ENCODE peak calls at places on chromosomes 11 and 22, in six cellular contexts. U is activated B cell treated with CpG ODN at 0.5 μM for 24 hours, A is nephron progenitor cell, K is cardiac muscle cell, L is fibroblast of pulmonary artery, Q is upper lobe of right lung. D is an unnamed sample.

GRCh38 chr11:2107941-2108630 is 31.1 kb downstream of the IGF2 start:
- DNase-seq in U (no peak), A (no peak), K (no peak), L (no peak), Q (no peak), D (no peak)

GRCh38 chr11:89381094-89381493 is 110.1 kb downstream of the NOX4 start:
- DNase-seq in U (no peak), A (no peak), K (no peak), L (peak; percentile 97), Q (no peak), D (no peak)

GRCh38 chr11:66906077-66906929 is 49.4 kb downstream of the LRFN4 start:
- DNase-seq in U (no peak), A (no peak), K (no peak), L (peak; percentile 29), Q (no peak), D (no peak)

GRCh38 chr22:24482586-24482985 is 12.5 kb upstream of the UPB1 start:
- DNase-seq in U (no peak), A (no peak), K (no peak), L (peak; percentile 78), Q (no peak), D (no peak)

GRCh38 chr11:616320-617220 is 820 bp upstream of the IRF7 start:
- DNase-seq in U (no peak), A (no peak), K (no peak), L (no peak), Q (no peak), D (no peak)

GRCh38 chr11:65864758-65865471 is 4.7 kb downstream of the MUS81 start:
- DNase-seq in U (no peak), A (no peak), K (no peak), L (no peak), Q (peak; percentile 56), D (no peak)

GRCh38 chr11:26599421-26599820 is 27.4 kb upstream of the MUC15 start:
- DNase-seq in U (no peak), A (no peak), K (no peak), L (peak; percentile 85), Q (no peak), D (no peak)

GRCh38 chr22:17612057-17612456 is 16.5 kb downstream of the ATP6V1E1 start:
- DNase-seq in U (no peak), A (no peak), K (no peak), L (no peak), Q (no peak), D (no peak)

GRCh38 chr22:36853407-36854099 is 7.3 kb upstream of the NCF4 start:
- DNase-seq in U (peak; percentile 78), A (peak; percentile 81), K (peak; percentile 51), L (peak; percentile 57), Q (peak; percentile 92), D (peak; percentile 94)

GRCh38 chr11:133501643-133502535 is 30.4 kb downstream of the OPCML start:
- DNase-seq in U (no peak), A (peak; percentile 33), K (no peak), L (no peak), Q (peak; percentile 72), D (no peak)

GRCh38 chr11:26704249-26704648 is 17.6 kb downstream of the SLC5A12 start:
- DNase-seq in U (no peak), A (no peak), K (no peak), L (no peak), Q (no peak), D (no peak)

GRCh38 chr22:42889290-42889689 is 32.2 kb upstream of the ARFGAP3 start:
- DNase-seq in U (no peak), A (no peak), K (no peak), L (no peak), Q (no peak), D (no peak)

GRCh38 chr11:128796275-128796674 is 70.8 kb downstream of the KCNJ1 start:
- DNase-seq in U (no peak), A (no peak), K (no peak), L (peak; percentile 44), Q (no peak), D (no peak)

GRCh38 chr11:134275534-134276395 is at the start of gene GLB1L3:
- DNase-seq in U (peak; percentile 30), A (peak; percentile 71), K (peak; percentile 39), L (no peak), Q (peak; percentile 71), D (peak; percentile 48)

GRCh38 chr11:32962016-32962415 is 53.7 kb upstream of the DEPDC7 start:
- DNase-seq in U (no peak), A (no peak), K (no peak), L (peak; percentile 18), Q (no peak), D (no peak)

GRCh38 chr11:16527525-16528246 is 171.3 kb upstream of the SOX6 start:
- DNase-seq in U (no peak), A (no peak), K (no peak), L (no peak), Q (no peak), D (no peak)

GRCh38 chr11:674406-674805 is 20.6 kb downstream of the DEAF1 start:
- DNase-seq in U (no peak), A (no peak), K (no peak), L (no peak), Q (no peak), D (no peak)

GRCh38 chr22:30216710-30217109 is 29.8 kb downstream of the LIF start:
- DNase-seq in U (no peak), A (no peak), K (no peak), L (no peak), Q (no peak), D (no peak)

GRCh38 chr11:75768112-75768908 is at the start of gene DGAT2:
- DNase-seq in U (peak; percentile 84), A (peak; percentile 84), K (peak; percentile 95), L (peak; percentile 60), Q (peak; percentile 91), D (peak; percentile 79)

GRCh38 chr11:112113539-112114457 is 27.1 kb downstream of the SDHD start:
- DNase-seq in U (no peak), A (peak; percentile 14), K (peak; percentile 76), L (peak; percentile 76), Q (no peak), D (no peak)

GRCh38 chr11:133605493-133605892 is 73.2 kb upstream of the OPCML start:
- DNase-seq in U (no peak), A (no peak), K (no peak), L (no peak), Q (no peak), D (no peak)

GRCh38 chr11:64331569-64332371 is 8.2 kb upstream of the CCDC88B start:
- DNase-seq in U (peak; percentile 52), A (no peak), K (peak; percentile 53), L (peak; percentile 85), Q (peak; percentile 95), D (peak; percentile 62)
- TF ChIP-seq CTCF in U (no peak), A (peak; percentile 13), K (peak; percentile 81), L (peak; percentile 77), Q (peak; percentile 57), D (peak; percentile 59)

GRCh38 chr11:69721745-69722144 is 17.9 kb upstream of the FGF19 start:
- DNase-seq in U (no peak), A (no peak), K (no peak), L (no peak), Q (no peak), D (no peak)
- TF ChIP-seq CTCF in U (no peak), A (no peak), K (peak; percentile 33), L (peak; percentile 3), Q (no peak), D (no peak)

DNA sequence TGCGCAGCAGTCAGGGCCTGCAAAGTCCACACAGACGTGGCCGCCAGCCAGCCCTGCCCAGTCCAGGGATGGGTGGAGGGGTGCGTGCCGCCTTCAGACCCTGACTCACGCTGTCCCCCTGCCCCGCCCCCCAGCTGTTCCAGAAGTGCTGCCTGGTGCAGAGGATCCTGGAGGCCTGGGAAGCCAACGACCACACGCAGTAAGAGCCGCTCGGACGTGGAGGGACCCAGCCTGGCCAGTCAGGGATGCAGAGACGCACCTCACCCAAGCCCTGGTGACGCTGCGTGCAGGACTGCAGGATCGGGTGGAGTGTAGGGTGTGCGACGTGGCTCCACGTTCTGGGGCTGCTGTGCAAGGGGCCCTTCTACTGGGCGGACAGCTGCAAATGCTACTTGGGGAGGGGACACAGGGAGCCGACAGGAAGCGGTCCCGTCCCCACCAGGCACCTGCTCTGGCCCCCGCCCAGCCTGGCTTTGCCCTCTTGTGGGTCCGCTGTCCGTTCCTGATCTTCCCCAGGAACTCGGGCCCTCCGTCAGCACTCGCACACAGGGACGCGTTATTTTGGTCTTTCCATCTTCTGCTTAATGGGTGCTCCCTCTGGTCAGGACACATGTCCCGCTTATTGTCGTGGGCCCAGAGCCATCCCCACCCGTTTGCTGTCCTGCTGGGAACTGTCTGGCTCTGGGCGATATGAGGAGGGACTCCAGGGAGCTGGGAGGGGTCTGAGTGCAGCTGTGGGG is 42.5 kb downstream of the SBF1 start:
- DNase-seq in U (no peak), A (no peak), K (no peak), L (no peak), Q (no peak), D (no peak)
- TF ChIP-seq CTCF in U (no peak), A (no peak), K (no peak), L (no peak), Q (no peak), D (no peak)

GRCh38 chr11:6469599-6469998 is 4.1 kb downstream of the TRIM3 start:
- DNase-seq in U (no peak), A (no peak), K (no peak), L (no peak), Q (no peak), D (no peak)
- TF ChIP-seq CTCF in U (no peak), A (no peak), K (no peak), L (no peak), Q (no peak), D (no peak)

GRCh38 chr11:78150754-78151153 is 11.3 kb upstream of the ALG8 start:
- DNase-seq in U (no peak), A (no peak), K (no peak), L (no peak), Q (no peak), D (no peak)

GRCh38 chr11:78147807-78148206 is 8.4 kb upstream of the ALG8 start:
- DNase-seq in U (no peak), A (no peak), K (no peak), L (no peak), Q (no peak), D (no peak)

GRCh38 chr11:78150346-78150745 is 10.9 kb upstream of the ALG8 start:
- DNase-seq in U (no peak), A (no peak), K (no peak), L (no peak), Q (no peak), D (no peak)

GRCh38 chr11:78151804-78152203 is 12.4 kb upstream of the ALG8 start:
- DNase-seq in U (no peak), A (no peak), K (no peak), L (no peak), Q (no peak), D (no peak)

GRCh38 chr11:78149646-78150045 is 10.2 kb upstream of the ALG8 start:
- DNase-seq in U (no peak), A (no peak), K (no peak), L (peak; percentile 77), Q (no peak), D (no peak)
- TF ChIP-seq CTCF in U (no peak), A (no peak), K (peak; percentile 46), L (peak; percentile 48), Q (peak; percentile 22), D (no peak)